ENCODE peak calls at places on chromosomes 3 and 15, in four cellular contexts. B is fibroblast of lung, J is K562, N is neural progenitor cell. S is an unnamed sample.

GRCh38 chr15:68517285-68517711 is 61.5 kb upstream of the CORO2B start:
- DNase-seq in B (no peak), J (no peak), N (peak; percentile 66), S (no peak)

GRCh38 chr3:110430146-110430545 is 641.5 kb upstream of the NECTIN3 start:
- DNase-seq in B (no peak), J (no peak), N (no peak), S (peak; percentile 11)

GRCh38 chr3:33482126-33482525 is 41.9 kb upstream of the UBP1 start:
- DNase-seq in N (no peak), J (no peak), B (peak; percentile 69), S (peak; percentile 62)

GRCh38 chr15:39501366-39501765 is 79.5 kb upstream of the THBS1 start:
- DNase-seq in B (no peak), J (no peak), N (no peak), S (peak; percentile 93)

GRCh38 chr15:20106026-20106425 is 435.6 kb downstream of the GOLGA6L6 start:
- DNase-seq in B (no peak), N (peak; percentile 1), J (peak; percentile 0), S (no peak)

GRCh38 chr15:80636675-80637074 is 58.4 kb upstream of the ABHD17C start:
- DNase-seq in J (peak; percentile 6), N (peak; percentile 32), B (no peak), S (no peak)

GRCh38 chr3:25150199-25150598 is 277.9 kb upstream of the RARB start:
- DNase-seq in N (peak; percentile 12), J (no peak), B (no peak), S (no peak)

GRCh38 chr3:139427283-139428060 is 38.0 kb upstream of the COPB2 start:
- DNase-seq in J (peak; percentile 72), N (peak; percentile 88), B (peak; percentile 84), S (peak; percentile 97)

GRCh38 chr3:65851827-65852226 is 186.9 kb downstream of the MAGI1 start:
- DNase-seq in N (no peak), B (peak; percentile 87), J (no peak), S (peak; percentile 86)

GRCh38 chr3:183428140-183429023 is at the start of gene MCF2L2:
- DNase-seq in J (peak; percentile 82), B (peak; percentile 41), N (peak; percentile 87), S (peak; percentile 72)

GRCh38 chr3:141457624-141458236 is 29.1 kb upstream of the RASA2 start:
- DNase-seq in J (no peak), B (no peak), N (no peak), S (no peak)

GRCh38 chr3:186487819-186488218 is 56.4 kb downstream of the CRYGS start:
- DNase-seq in N (peak; percentile 32), B (peak; percentile 6), J (peak; percentile 9), S (no peak)

GRCh38 chr15:51494411-51495314 is 127.9 kb downstream of the DMXL2 start:
- DNase-seq in N (no peak), B (peak; percentile 44), J (no peak), S (peak; percentile 11)

GRCh38 chr3:16048435-16049318 is 125.8 kb upstream of the GALNT15 start:
- DNase-seq in B (peak; percentile 86), J (peak; percentile 73), N (peak; percentile 67), S (peak; percentile 90)

GRCh38 chr3:52892290-52892624 is 5.1 kb downstream of the STIMATE start:
- DNase-seq in B (no peak), J (no peak), N (no peak), S (no peak)

GRCh38 chr3:52890735-52891134 is 6.6 kb downstream of the STIMATE start:
- DNase-seq in N (no peak), B (no peak), J (no peak), S (peak; percentile 19)

GRCh38 chr3:52892625-52893311 is 4.6 kb downstream of the STIMATE start:
- DNase-seq in B (no peak), J (no peak), N (no peak), S (no peak)

GRCh38 chr3:52891164-52891563 is 6.2 kb downstream of the STIMATE start:
- DNase-seq in B (no peak), N (no peak), J (no peak), S (no peak)

DNA sequence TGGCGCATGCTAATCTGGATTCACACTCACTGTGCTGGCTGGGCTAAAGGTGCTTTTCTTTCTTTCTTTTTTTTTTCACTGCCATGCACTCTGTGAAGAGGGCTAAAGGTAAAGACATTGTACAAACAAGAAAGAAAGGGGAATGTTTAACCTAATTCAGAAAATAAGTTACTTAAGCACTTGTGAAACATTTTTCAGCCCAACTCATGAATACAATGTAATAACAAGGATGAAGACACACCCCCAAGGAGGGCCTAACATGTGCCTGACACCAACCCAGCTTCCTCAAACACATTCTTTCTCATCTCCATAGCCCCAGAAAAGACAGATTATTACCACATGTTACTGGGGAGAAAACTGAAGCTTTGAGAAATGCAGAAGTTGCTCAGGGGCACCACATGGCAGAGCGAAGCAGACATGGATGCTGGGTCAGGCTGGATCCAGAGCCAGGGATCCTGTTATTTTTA is 5.7 kb downstream of the STIMATE start:
- DNase-seq in J (no peak), B (peak; percentile 45), N (no peak), S (peak; percentile 76)
- H3K9ac ChIP-seq in J (no peak overlapping the region), B (no peak overlapping the region), N (no peak overlapping the region), S (peak overlapping the region; percentile 68)

GRCh38 chr15:63497642-63498100 is 6.7 kb upstream of the USP3 start:
- DNase-seq in N (no peak), J (no peak), B (no peak), S (no peak)

GRCh38 chr15:63495343-63495742 is 9.1 kb upstream of the USP3 start:
- DNase-seq in J (no peak), B (no peak), N (no peak), S (no peak)

GRCh38 chr15:63493451-63493850 is 10.9 kb upstream of the USP3 start:
- DNase-seq in J (no peak), N (no peak), B (no peak), S (no peak)

GRCh38 chr15:63494406-63494805 is 10.0 kb upstream of the USP3 start:
- DNase-seq in J (no peak), N (no peak), B (no peak), S (no peak)

DNA sequence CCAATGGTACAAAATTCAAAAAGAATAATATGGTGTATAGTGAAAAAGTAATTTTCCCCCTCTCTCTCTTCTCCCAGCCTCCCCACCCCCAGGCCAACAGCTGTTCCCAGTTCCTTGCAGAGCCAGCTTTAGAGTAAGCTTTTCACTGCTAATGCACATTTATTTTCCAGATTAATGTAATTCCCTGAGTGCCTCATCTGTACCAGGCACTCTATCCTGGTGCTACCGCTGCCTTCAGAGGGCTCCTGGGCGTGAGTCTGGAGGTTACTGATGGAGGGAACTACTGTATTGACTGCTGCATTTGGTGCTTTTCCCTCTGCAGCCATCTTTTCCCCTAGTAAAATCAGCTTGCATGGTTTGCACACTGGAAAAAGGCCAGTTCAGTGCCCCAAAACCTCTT is 8.6 kb upstream of the USP3 start:
- DNase-seq in B (no peak), N (no peak), J (no peak), S (no peak)
- H3K4me3 ChIP-seq in B (no peak overlapping the region), N (no peak overlapping the region), J (no peak overlapping the region), S (no peak overlapping the region)

GRCh38 chr15:69988541-69989225 is 109.0 kb downstream of the TLE3 start:
- DNase-seq in B (no peak), N (no peak), J (no peak), S (no peak)

GRCh38 chr15:69990566-69991391 is 106.9 kb downstream of the TLE3 start:
- DNase-seq in B (no peak), J (no peak), N (peak; percentile 33), S (no peak)

GRCh38 chr15:69992326-69992725 is 105.4 kb downstream of the TLE3 start:
- DNase-seq in N (no peak), J (no peak), B (no peak), S (no peak)

GRCh38 chr15:69994429-69995201 is 103.1 kb downstream of the TLE3 start:
- DNase-seq in N (no peak), B (no peak), J (no peak), S (no peak)

GRCh38 chr15:69991493-69991892 is 106.2 kb downstream of the TLE3 start:
- DNase-seq in J (no peak), B (no peak), N (peak; percentile 65), S (no peak)
- H3K27me3 ChIP-seq in J (peaks cover 46% of the 10 kb centered on the region), B (peaks cover 20% of the 10 kb centered on the region), N (no peaks in the 10 kb centered on the region), S (peaks cover 71% of the 10 kb centered on the region)

GRCh38 chr3:74532446-74532845 is 82.0 kb downstream of the CNTN3 start:
- DNase-seq in B (peak; percentile 64), N (no peak), J (no peak), S (peak; percentile 0)
- H3K9ac ChIP-seq in B (no peak overlapping the region), N (no peak overlapping the region), J (no peak overlapping the region), S (peak overlapping the region; percentile 31)

DNA sequence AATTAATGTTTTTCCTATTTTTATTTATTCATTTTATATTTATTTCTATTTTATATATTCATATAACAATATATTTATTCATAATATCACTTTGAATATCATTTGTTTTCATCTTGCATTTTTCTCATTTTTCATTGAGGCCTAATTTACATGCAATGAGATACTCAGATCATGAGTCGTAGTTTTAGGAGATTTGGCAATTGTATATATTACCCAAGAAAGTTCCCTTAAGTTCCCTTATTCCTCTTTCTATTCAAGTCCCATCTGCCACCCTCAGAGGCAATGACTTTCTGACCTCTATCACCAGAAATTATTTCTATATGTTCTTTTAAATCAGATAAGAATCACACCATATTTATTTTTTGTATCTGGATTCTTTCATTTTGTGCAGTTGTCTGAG is 329.1 kb upstream of the TPRG1 start:
- DNase-seq in N (no peak), B (peak; percentile 59), J (no peak), S (peak; percentile 72)
- H3K4me3 ChIP-seq in N (no peak overlapping the region), B (no peak overlapping the region), J (no peak overlapping the region), S (peak overlapping the region; percentile 31)

DNA sequence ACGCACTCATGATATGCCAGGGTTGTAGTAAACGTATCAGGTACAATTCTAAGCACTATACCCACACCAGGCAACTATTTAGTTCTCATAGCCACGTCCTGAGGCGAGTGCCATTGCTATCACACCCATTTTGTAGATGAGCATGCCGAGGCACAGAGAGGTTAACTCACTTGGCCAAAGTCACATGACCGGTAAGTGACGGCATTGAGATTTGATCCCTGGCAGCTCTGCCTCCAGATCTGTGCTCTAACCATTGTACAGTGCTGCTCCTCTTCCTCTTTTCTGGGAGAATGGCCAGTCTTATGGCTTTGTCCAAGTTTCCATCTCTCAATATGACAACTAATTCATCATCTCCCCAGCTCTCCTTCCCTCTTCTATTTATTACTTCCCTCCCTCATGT is 18.9 kb upstream of the ATP2B2 start:
- DNase-seq in B (no peak), N (no peak), J (no peak), S (no peak)
- H3K27me3 ChIP-seq in B (no peaks in the 10 kb centered on the region), N (peaks cover 6% of the 10 kb centered on the region), J (peaks cover 55% of the 10 kb centered on the region), S (peaks cover 84% of the 10 kb centered on the region)

GRCh38 chr3:194736896-194737600 is 51.4 kb downstream of the FAM43A start:
- DNase-seq in N (no peak), B (no peak), J (no peak), S (no peak)
- H3K9ac ChIP-seq in N (no peak overlapping the region), B (no peak overlapping the region), J (no peak overlapping the region), S (no peak overlapping the region)

GRCh38 chr3:46824561-46824960 is 38.7 kb downstream of the MYL3 start:
- DNase-seq in J (no peak), N (peak; percentile 57), B (no peak), S (no peak)
- H3K4me3 ChIP-seq in J (no peak overlapping the region), N (no peak overlapping the region), B (no peak overlapping the region), S (no peak overlapping the region)

GRCh38 chr3:58639001-58639400 is 27.6 kb downstream of the FAM3D start:
- DNase-seq in J (no peak), N (no peak), B (peak; percentile 39), S (no peak)

GRCh38 chr3:58635371-58636285 is 30.9 kb downstream of the FAM3D start:
- DNase-seq in J (no peak), B (no peak), N (no peak), S (no peak)

GRCh38 chr3:58639842-58640241 is 26.7 kb downstream of the FAM3D start:
- DNase-seq in J (no peak), B (no peak), N (no peak), S (no peak)

GRCh38 chr3:58638586-58638985 is 28.0 kb downstream of the FAM3D start:
- DNase-seq in N (no peak), B (no peak), J (no peak), S (no peak)

GRCh38 chr3:58637509-58637908 is 29.1 kb downstream of the FAM3D start:
- DNase-seq in N (peak; percentile 39), J (no peak), B (no peak), S (no peak)
- H3K27me3 ChIP-seq in N (peaks cover 88% of the 10 kb centered on the region), J (peaks cover 38% of the 10 kb centered on the region), B (no peaks in the 10 kb centered on the region), S (peaks cover 30% of the 10 kb centered on the region)